ENCODE peak calls at places on chromosomes 2 and 18, in six cellular contexts. S, C, W, Z, D and O are unnamed samples.

GRCh38 chr2:360124-360523 is 72.2 kb upstream of the ALKAL2 start:
- DNase-seq in S (no peak), C (no peak), W (no peak), Z (no peak), D (no peak), O (no peak)

GRCh38 chr2:20516646-20517341 is 69.9 kb downstream of the RHOB start:
- DNase-seq in S (peak; percentile 42), C (no peak), W (no peak), Z (no peak), D (no peak), O (no peak)

GRCh38 chr2:28048341-28048740 is 157.8 kb downstream of the BABAM2 start:
- DNase-seq in S (peak; percentile 68), C (no peak), W (no peak), Z (no peak), D (no peak), O (no peak)

GRCh38 chr2:156883828-156884615 is 373.5 kb upstream of the GALNT5 start:
- DNase-seq in S (peak; percentile 62), C (peak; percentile 35), W (no peak), Z (no peak), D (peak; percentile 79), O (no peak)

GRCh38 chr2:82355622-82356021 is 2051.1 kb upstream of the LRRTM1 start:
- DNase-seq in S (no peak), C (no peak), W (no peak), Z (no peak), D (no peak), O (no peak)

GRCh38 chr2:207937818-207938217 is 87.5 kb downstream of the PLEKHM3 start:
- DNase-seq in S (peak; percentile 46), C (no peak), W (no peak), Z (no peak), D (peak; percentile 49), O (no peak)

GRCh38 chr2:44652701-44653100 is 288.8 kb upstream of the SIX3 start:
- DNase-seq in S (no peak), C (no peak), W (no peak), Z (no peak), D (no peak), O (no peak)

GRCh38 chr2:84782717-84783442 is 98.0 kb downstream of the TRABD2A start:
- DNase-seq in S (peak; percentile 17), C (no peak), W (no peak), Z (no peak), D (no peak), O (no peak)

GRCh38 chr2:55137024-55137958 is 87.0 kb upstream of the RTN4 start:
- DNase-seq in S (no peak), C (no peak), W (peak; percentile 36), Z (no peak), D (peak; percentile 47), O (no peak)

GRCh38 chr2:9570182-9571060 is 14.8 kb upstream of the ADAM17 start:
- DNase-seq in S (no peak), C (no peak), W (no peak), Z (no peak), D (no peak), O (no peak)

GRCh38 chr2:32641180-32641579 is 13.3 kb downstream of the TTC27 start:
- DNase-seq in S (no peak), C (no peak), W (no peak), Z (no peak), D (no peak), O (no peak)

GRCh38 chr2:228527481-228527880 is 346.0 kb upstream of the SPHKAP start:
- DNase-seq in S (peak; percentile 3), C (no peak), W (no peak), Z (no peak), D (no peak), O (no peak)

GRCh38 chr2:168849610-168850009 is 40.6 kb downstream of the SPC25 start:
- DNase-seq in S (peak; percentile 16), C (peak; percentile 49), W (peak; percentile 41), Z (peak; percentile 27), D (no peak), O (no peak)

GRCh38 chr2:123453772-123454171 is 571.3 kb upstream of the CNTNAP5 start:
- DNase-seq in S (no peak), C (no peak), W (no peak), Z (no peak), D (no peak), O (no peak)

GRCh38 chr18:58201728-58202405 is 157.8 kb downstream of the NEDD4L start:
- DNase-seq in S (no peak), C (no peak), W (no peak), Z (no peak), D (peak; percentile 30), O (no peak)

GRCh38 chr2:200377774-200378336 is 71.4 kb downstream of the SPATS2L start:
- DNase-seq in S (no peak), C (no peak), W (no peak), Z (no peak), D (no peak), O (no peak)

GRCh38 chr2:148794558-148794957 is 80.5 kb upstream of the KIF5C start:
- DNase-seq in S (peak; percentile 76), C (peak; percentile 50), W (no peak), Z (no peak), D (no peak), O (no peak)

GRCh38 chr2:214533511-214533910 is 122.7 kb downstream of the VWC2L start:
- DNase-seq in S (peak; percentile 60), C (peak; percentile 32), W (no peak), Z (no peak), D (no peak), O (no peak)

GRCh38 chr2:228646061-228646460 is 464.6 kb upstream of the SPHKAP start:
- DNase-seq in S (peak; percentile 51), C (no peak), W (no peak), Z (no peak), D (no peak), O (no peak)

GRCh38 chr2:231557571-231558217 is 27.4 kb upstream of the NMUR1 start:
- DNase-seq in S (peak; percentile 81), C (peak; percentile 84), W (peak; percentile 80), Z (peak; percentile 50), D (peak; percentile 90), O (peak; percentile 51)

GRCh38 chr2:176188218-176188968 is at the start of gene HOXD1:
- DNase-seq in S (no peak), C (no peak), W (peak; percentile 81), Z (no peak), D (peak; percentile 35), O (no peak)

GRCh38 chr2:114550895-114551793 is 108.7 kb downstream of the DPP10 start:
- DNase-seq in S (peak; percentile 50), C (peak; percentile 29), W (peak; percentile 69), Z (peak; percentile 41), D (peak; percentile 81), O (peak; percentile 52)

GRCh38 chr2:172434821-172435607 is 7.6 kb downstream of the ITGA6 start:
- DNase-seq in S (peak; percentile 18), C (peak; percentile 43), W (peak; percentile 57), Z (no peak), D (peak; percentile 55), O (no peak)

GRCh38 chr2:196125596-196125995 is 45.8 kb downstream of the STK17B start:
- DNase-seq in S (no peak), C (no peak), W (no peak), Z (no peak), D (no peak), O (no peak)

GRCh38 chr2:40240067-40240466 is 211.8 kb downstream of the SLC8A1 start:
- DNase-seq in S (peak; percentile 96), C (peak; percentile 77), W (no peak), Z (no peak), D (peak; percentile 5), O (no peak)

GRCh38 chr2:67585400-67585799 is 188.3 kb downstream of the ETAA1 start:
- DNase-seq in S (no peak), C (no peak), W (no peak), Z (no peak), D (no peak), O (no peak)

GRCh38 chr2:218885981-218886447 is 5.4 kb downstream of the WNT10A start:
- DNase-seq in S (no peak), C (no peak), W (no peak), Z (no peak), D (no peak), O (no peak)

GRCh38 chr18:47772374-47773248 is 157.8 kb downstream of the SMAD2 start:
- DNase-seq in S (peak; percentile 42), C (peak; percentile 47), W (peak; percentile 91), Z (peak; percentile 78), D (peak; percentile 87), O (peak; percentile 32)

GRCh38 chr2:96140941-96141623 is 2.8 kb upstream of the ASTL start:
- DNase-seq in S (no peak), C (no peak), W (no peak), Z (no peak), D (no peak), O (no peak)

GRCh38 chr18:76499596-76500340 is 4.7 kb upstream of the ZNF516 start:
- DNase-seq in S (no peak), C (no peak), W (no peak), Z (no peak), D (peak; percentile 31), O (no peak)
- H3K4me2 ChIP-seq in S (no peak overlapping the region), C (no peak overlapping the region), W (no peak overlapping the region), Z (no peak overlapping the region), D (no peak overlapping the region), O (no peak overlapping the region)

DNA sequence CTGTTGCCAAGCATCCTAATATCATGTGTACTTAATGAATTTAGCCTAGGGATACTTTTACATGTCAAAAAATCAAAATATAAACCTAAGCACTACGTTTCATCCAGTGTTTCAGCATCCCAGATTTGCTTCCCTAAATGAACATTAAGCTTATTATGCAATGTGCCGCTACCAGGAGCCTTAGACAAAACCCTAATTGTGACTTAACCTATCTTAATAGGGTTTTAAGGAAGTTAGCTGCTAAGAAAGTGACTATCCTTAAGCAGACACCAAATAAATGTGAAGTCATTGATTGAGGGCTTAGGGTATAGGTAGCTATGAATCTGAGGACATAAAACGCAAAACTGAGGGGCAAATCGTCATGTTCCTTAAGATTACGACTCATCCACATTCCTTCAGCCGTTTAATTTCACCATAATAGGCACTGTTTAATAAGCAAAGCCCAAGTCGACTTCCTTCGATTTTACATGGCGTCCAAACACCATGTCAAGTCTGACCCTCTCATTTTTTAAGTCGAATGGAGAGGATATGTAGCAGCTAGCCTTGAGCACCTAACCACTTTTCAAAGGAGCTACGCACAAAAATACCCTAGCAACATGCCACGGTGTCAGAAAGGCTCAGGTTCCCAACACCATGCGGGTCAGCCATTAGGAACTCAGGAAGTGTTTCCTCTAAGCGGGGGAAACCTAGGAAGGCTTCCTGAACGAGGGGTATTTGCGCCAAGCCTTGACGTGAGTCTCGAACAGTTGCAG is 1.1 kb downstream of the HDLBP start:
- DNase-seq in S (peak; percentile 57), C (peak; percentile 71), W (no peak), Z (no peak), D (peak; percentile 92), O (no peak)
- H3K18ac ChIP-seq in S (peak overlapping the region; percentile 95), C (peak overlapping the region; percentile 69), W (peak overlapping the region; percentile 89), Z (no peak overlapping the region), D (peak overlapping the region; percentile 92), O (peak overlapping the region; percentile 96)

GRCh38 chr2:130304726-130305125 is 38.0 kb upstream of the IMP4 start:
- DNase-seq in S (no peak), C (no peak), W (no peak), Z (no peak), D (no peak), O (no peak)
- H4K91ac ChIP-seq in S (no peak overlapping the region), C (peak overlapping the region; percentile 10), W (no peak overlapping the region), Z (no peak overlapping the region), D (no peak overlapping the region), O (no peak overlapping the region)

DNA sequence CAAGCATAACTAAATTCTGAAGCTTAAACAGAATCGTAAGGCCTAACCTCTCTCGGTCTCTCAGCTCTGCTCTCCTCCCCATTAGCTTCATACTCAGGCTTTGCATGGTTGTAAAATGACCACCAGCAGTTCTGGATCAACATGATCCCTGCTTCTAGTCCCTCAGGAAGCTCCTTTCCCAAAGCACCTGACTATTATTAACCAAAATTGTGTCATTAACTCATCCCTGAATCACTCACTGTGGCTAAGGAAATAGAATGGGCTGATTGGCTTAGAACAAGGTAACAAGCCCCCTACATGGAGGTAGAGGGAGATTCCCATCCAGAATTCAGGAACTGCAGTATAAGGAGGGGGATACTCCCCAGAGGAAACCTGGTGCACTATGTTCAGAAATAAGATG is 448.3 kb downstream of the ARHGAP15 start:
- DNase-seq in S (no peak), C (no peak), W (no peak), Z (no peak), D (no peak), O (no peak)
- H3K4me2 ChIP-seq in S (no peak overlapping the region), C (no peak overlapping the region), W (no peak overlapping the region), Z (no peak overlapping the region), D (no peak overlapping the region), O (no peak overlapping the region)